ENCODE peak calls at places on chromosomes 5 and 9, in nine cellular contexts. O is body of pancreas; I is prostate gland; Y is left ventricle myocardium inferior; N is heart left ventricle; J is CD4-positive, alpha-beta T cell; G is A549; E is HepG2; S is CD8-positive, alpha-beta T cell. A is an unnamed sample.

GRCh38 chr9:107437716-107438115 is 51.9 kb downstream of the KLF4 start:
- DNase-seq in O (no peak), I (no peak), Y (no peak), N (no peak), J (no peak), G (no peak), E (no peak), S (no peak), A (no peak)

GRCh38 chr9:129641751-129642585 is at the start of gene ASB6:
- DNase-seq in O (peak; percentile 97), I (peak; percentile 92), Y (peak; percentile 98), N (peak; percentile 99), J (peak; percentile 83), G (peak; percentile 98), E (peak; percentile 92), S (peak; percentile 94), A (peak; percentile 97)

GRCh38 chr9:19230356-19231125 is at the start of gene DENND4C:
- DNase-seq in O (peak; percentile 90), I (peak; percentile 84), Y (peak; percentile 87), N (peak; percentile 95), J (peak; percentile 65), G (peak; percentile 71), E (peak; percentile 85), S (peak; percentile 77), A (peak; percentile 82)

GRCh38 chr5:74993743-74994142 is 58.6 kb downstream of the GCNT4 start:
- DNase-seq in O (peak; percentile 59), I (no peak), Y (no peak), N (no peak), J (no peak), G (no peak), E (no peak), S (no peak), A (no peak)

GRCh38 chr5:3429962-3430361 is 165.7 kb upstream of the IRX1 start:
- DNase-seq in O (no peak), I (no peak), Y (no peak), N (no peak), J (no peak), G (no peak), E (no peak), S (no peak), A (no peak)

GRCh38 chr5:156188026-156188425 is 138.9 kb upstream of the SGCD start:
- DNase-seq in O (no peak), I (no peak), Y (no peak), N (no peak), J (no peak), G (no peak), E (no peak), S (no peak), A (no peak)

GRCh38 chr5:123156577-123157296 is 67.7 kb downstream of the PRDM6 start:
- DNase-seq in O (no peak), I (no peak), Y (no peak), N (no peak), J (no peak), G (no peak), E (no peak), S (no peak), A (no peak)

GRCh38 chr5:153884266-153884957 is 154.3 kb downstream of the FAM114A2 start:
- DNase-seq in O (no peak), I (no peak), Y (no peak), N (no peak), J (no peak), G (no peak), E (no peak), S (no peak), A (no peak)

GRCh38 chr9:94806307-94806893 is 79.9 kb downstream of the AOPEP start:
- DNase-seq in O (no peak), I (no peak), Y (no peak), N (no peak), J (no peak), G (peak; percentile 71), E (no peak), S (no peak), A (no peak)

GRCh38 chr5:82312373-82312856 is 34.3 kb upstream of the RPS23 start:
- DNase-seq in O (peak; percentile 33), I (no peak), Y (peak; percentile 59), N (peak; percentile 67), J (no peak), G (peak; percentile 40), E (peak; percentile 50), S (no peak), A (peak; percentile 78)

GRCh38 chr5:122668552-122668951 is 106.3 kb upstream of the SNX2 start:
- DNase-seq in O (no peak), I (no peak), Y (no peak), N (no peak), J (no peak), G (no peak), E (no peak), S (no peak), A (no peak)

GRCh38 chr9:136975624-136976023 is 1.7 kb upstream of the PTGDS start:
- DNase-seq in O (no peak), I (no peak), Y (peak; percentile 73), N (peak; percentile 86), J (no peak), G (no peak), E (peak; percentile 42), S (no peak), A (no peak)

GRCh38 chr5:369151-369939 is 47.8 kb downstream of the AHRR start:
- DNase-seq in O (peak; percentile 1), I (peak; percentile 1), Y (no peak), N (peak; percentile 17), J (no peak), G (no peak), E (no peak), S (no peak), A (peak; percentile 54)

GRCh38 chr5:67215592-67216471 is 19.2 kb upstream of the CD180 start:
- DNase-seq in O (peak; percentile 85), I (peak; percentile 69), Y (peak; percentile 92), N (peak; percentile 92), J (peak; percentile 65), G (no peak), E (peak; percentile 71), S (peak; percentile 69), A (peak; percentile 91)

GRCh38 chr5:134120386-134121138 is 6.1 kb downstream of the TCF7 start:
- DNase-seq in O (no peak), I (no peak), Y (no peak), N (no peak), J (no peak), G (no peak), E (no peak), S (no peak), A (no peak)

GRCh38 chr5:170315154-170315553 is 17.6 kb upstream of the LCP2 start:
- DNase-seq in O (peak; percentile 46), I (peak; percentile 22), Y (peak; percentile 80), N (no peak), J (no peak), G (no peak), E (no peak), S (no peak), A (peak; percentile 92)

DNA sequence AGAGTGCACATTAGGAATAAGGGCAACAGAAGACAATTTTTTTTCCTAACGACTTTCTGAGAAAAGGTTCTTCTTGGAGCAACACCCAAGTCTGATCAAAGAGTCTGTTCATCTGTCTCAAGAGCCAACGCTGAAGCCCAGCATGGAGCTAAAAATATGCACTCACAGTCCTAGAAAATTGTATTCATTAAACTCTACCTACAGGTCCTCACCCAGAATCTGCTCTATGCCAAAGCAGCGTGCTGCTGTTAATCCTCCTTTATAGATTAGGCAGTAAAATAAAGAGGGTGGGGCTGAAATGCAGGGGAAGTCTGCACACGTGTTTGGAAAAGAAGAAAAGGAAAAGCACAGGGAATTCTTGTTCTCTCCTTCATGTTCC is 121.4 kb upstream of the TMEM161B start:
- DNase-seq in O (no peak), I (no peak), Y (no peak), N (no peak), J (no peak), G (no peak), E (no peak), S (no peak), A (no peak)
- H3K27ac ChIP-seq in O (no peak overlapping the region), I (no peak overlapping the region), Y (no peak overlapping the region), N (no peak overlapping the region), J (no peak overlapping the region), G (no peak overlapping the region), E (no peak overlapping the region), S (no peak overlapping the region), A (no peak overlapping the region)

DNA sequence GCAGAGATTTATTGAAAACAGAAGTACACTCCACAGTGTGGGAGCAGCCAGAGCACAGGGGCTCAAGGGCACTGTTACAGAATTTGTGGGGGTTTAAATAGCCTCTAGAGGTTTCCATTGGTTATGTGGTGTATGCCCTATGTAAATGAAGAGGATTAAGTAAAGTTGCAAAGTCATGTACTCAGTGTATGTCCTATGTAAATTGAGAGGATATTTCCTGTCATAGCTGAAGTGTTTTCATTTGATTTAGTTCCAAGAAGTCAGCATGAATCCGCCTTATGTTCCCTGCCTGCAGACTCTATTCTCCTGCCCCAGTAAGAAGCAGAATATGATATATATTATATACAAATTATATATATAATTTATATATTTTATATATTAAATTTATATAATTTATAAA is 966.0 kb upstream of the COX7C start:
- DNase-seq in O (no peak), I (no peak), Y (no peak), N (no peak), J (no peak), G (no peak), E (no peak), S (no peak), A (no peak)
- TF ChIP-seq CTCF in O (no peak), I (no peak), Y (no peak), N (no peak), J (no peak), G (no peak), E (no peak), S (no peak), A (no peak)

DNA sequence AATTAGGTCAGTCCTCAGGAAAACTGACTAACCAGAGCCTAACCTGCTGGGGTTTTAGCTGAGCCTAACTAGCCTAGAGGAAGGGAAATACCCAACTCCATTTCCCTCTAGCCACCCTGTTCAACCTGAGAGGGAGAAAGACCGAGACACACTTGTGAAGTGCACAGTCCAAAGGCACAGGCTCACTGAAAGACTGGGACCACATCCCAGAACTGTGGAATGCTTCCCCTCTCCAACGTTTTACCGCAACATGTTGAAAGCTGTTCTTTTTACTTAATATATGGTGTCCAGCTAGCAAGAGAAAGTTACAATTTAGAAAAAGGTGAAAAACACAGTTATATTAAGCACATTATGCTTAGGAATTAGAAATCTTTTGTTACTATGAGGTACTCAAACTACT is 76.8 kb upstream of the SIMC1 start:
- DNase-seq in O (no peak), I (no peak), Y (no peak), N (no peak), J (no peak), G (no peak), E (no peak), S (no peak), A (no peak)
- H3K27ac ChIP-seq in O (no peak overlapping the region), I (no peak overlapping the region), Y (no peak overlapping the region), N (no peak overlapping the region), J (no peak overlapping the region), G (no peak overlapping the region), E (no peak overlapping the region), S (no peak overlapping the region), A (no peak overlapping the region)

DNA sequence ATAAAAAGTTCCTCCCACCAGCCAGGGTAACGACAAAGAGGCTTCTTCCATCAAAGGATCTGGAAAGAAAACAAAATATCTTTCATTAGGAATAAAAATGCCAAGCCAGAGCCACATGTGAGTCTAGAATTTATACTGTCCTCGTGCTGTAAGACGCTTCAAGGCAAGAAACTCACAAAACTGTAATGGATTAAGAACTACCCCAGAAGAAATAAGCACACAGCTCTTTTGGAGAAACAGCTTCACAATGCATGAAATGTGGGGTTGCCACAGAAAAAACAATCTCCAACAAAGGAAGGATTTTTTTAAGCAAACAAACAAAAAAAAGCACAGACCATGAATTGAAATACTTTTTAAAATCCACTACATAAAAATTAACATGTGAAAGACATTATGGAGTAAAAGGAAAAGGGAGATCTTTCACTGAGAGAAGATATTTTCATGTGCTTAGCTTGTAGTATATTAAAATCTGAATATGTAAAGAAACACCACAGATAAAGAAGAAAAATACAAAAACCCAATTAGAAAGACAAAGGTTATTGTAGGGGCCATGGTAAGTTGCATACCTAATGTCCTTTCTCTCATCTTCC is 140.5 kb upstream of the NFIL3 start:
- DNase-seq in O (no peak), I (no peak), Y (no peak), N (no peak), J (no peak), G (no peak), E (no peak), S (no peak), A (no peak)
- TF ChIP-seq CTCF in O (no peak), I (no peak), Y (no peak), N (no peak), J (no peak), G (no peak), E (no peak), S (no peak), A (no peak)

A was measured in right atrium auricular region.